ENCODE peak calls at places on chromosomes 7 and 10, in five cellular contexts. Y is tibial nerve, X is AG09309, S is mammary epithelial cell, P is AG04450. R is an unnamed sample.

GRCh38 chr10:88172159-88172558 is 308.7 kb downstream of the PTEN start:
- DNase-seq in X (no peak), S (no peak), Y (no peak), P (no peak), R (no peak)

GRCh38 chr10:25547391-25547790 is 372.6 kb downstream of the GPR158 start:
- DNase-seq in X (no peak), S (peak; percentile 12), P (no peak), Y (no peak), R (no peak)

GRCh38 chr10:78921906-78922305 is 146.9 kb upstream of the ZMIZ1 start:
- DNase-seq in P (no peak), S (no peak), Y (no peak), X (no peak), R (no peak)

GRCh38 chr10:87976101-87976743 is 112.8 kb downstream of the PTEN start:
- DNase-seq in S (peak; percentile 52), Y (no peak), X (no peak), P (no peak), R (no peak)

GRCh38 chr7:93719546-93719945 is 145.0 kb upstream of the CALCR start:
- DNase-seq in X (peak; percentile 80), Y (no peak), P (no peak), S (peak; percentile 58), R (no peak)

GRCh38 chr7:143247372-143247771 is 15.9 kb upstream of the GSTK1 start:
- DNase-seq in Y (no peak), P (no peak), X (no peak), S (no peak), R (no peak)

GRCh38 chr10:17354781-17355180 is 99.6 kb downstream of the ST8SIA6 start:
- DNase-seq in P (no peak), X (no peak), S (no peak), Y (no peak), R (no peak)

GRCh38 chr10:43885252-43885651 is 236.6 kb upstream of the ZNF32 start:
- DNase-seq in Y (no peak), X (no peak), S (no peak), P (no peak), R (no peak)

GRCh38 chr7:20513341-20513740 is 102.1 kb upstream of the ABCB5 start:
- DNase-seq in S (no peak), Y (no peak), X (no peak), P (no peak), R (no peak)

GRCh38 chr10:77532068-77532467 is 105.5 kb downstream of the KCNMA1 start:
- DNase-seq in Y (no peak), S (peak; percentile 63), X (no peak), P (peak; percentile 68), R (no peak)

GRCh38 chr10:3926675-3927525 is 141.9 kb upstream of the KLF6 start:
- DNase-seq in Y (no peak), X (peak; percentile 17), S (peak; percentile 48), P (no peak), R (no peak)

GRCh38 chr7:38025815-38026214 is 105.4 kb downstream of the EPDR1 start:
- DNase-seq in P (no peak), S (no peak), Y (no peak), X (no peak), R (no peak)

GRCh38 chr10:18066947-18067346 is 73.3 kb upstream of the CACNB2 start:
- DNase-seq in S (no peak), Y (no peak), X (no peak), P (no peak), R (no peak)

GRCh38 chr7:55571534-55572377 is 546 bp downstream of the VOPP1 start:
- DNase-seq in P (no peak), S (peak; percentile 45), X (no peak), Y (peak; percentile 17), R (peak; percentile 90)

GRCh38 chr7:133009426-133009825 is 72.5 kb downstream of the CHCHD3 start:
- DNase-seq in Y (no peak), P (no peak), X (no peak), S (no peak), R (no peak)

GRCh38 chr7:134532155-134533089 is 5.1 kb downstream of the AKR1B10 start:
- DNase-seq in P (no peak), Y (no peak), X (no peak), S (peak; percentile 77), R (no peak)

GRCh38 chr7:136687693-136688322 is 180.6 kb upstream of the CHRM2 start:
- DNase-seq in P (peak; percentile 3), S (peak; percentile 13), X (no peak), Y (no peak), R (peak; percentile 14)

GRCh38 chr10:21648040-21648439 is 114.0 kb downstream of the MLLT10 start:
- DNase-seq in P (no peak), X (no peak), S (no peak), Y (no peak), R (no peak)

GRCh38 chr7:64999165-65000004 is 7.1 kb downstream of the ERV3-1 start:
- DNase-seq in S (peak; percentile 67), X (peak; percentile 84), P (no peak), Y (no peak), R (no peak)

GRCh38 chr10:124545346-124545745 is 83.7 kb downstream of the LHPP start:
- DNase-seq in P (no peak), S (no peak), X (no peak), Y (no peak), R (peak; percentile 66)

GRCh38 chr7:6438427-6438826 is 9.3 kb downstream of the DAGLB start:
- DNase-seq in X (no peak), S (no peak), P (no peak), Y (no peak), R (no peak)

GRCh38 chr10:81018898-81019890 is 481.5 kb downstream of the SH2D4B start:
- DNase-seq in P (no peak), S (peak; percentile 34), X (peak; percentile 0), Y (no peak), R (peak; percentile 30)

GRCh38 chr7:83359108-83359507 is 196.4 kb upstream of the PCLO start:
- DNase-seq in S (no peak), P (no peak), X (no peak), Y (no peak), R (no peak)

GRCh38 chr7:50838675-50839377 is 56.1 kb upstream of the GRB10 start:
- DNase-seq in P (no peak), Y (no peak), S (no peak), X (peak; percentile 61), R (no peak)

GRCh38 chr10:123194056-123194455 is 39.9 kb downstream of the BUB3 start:
- DNase-seq in Y (no peak), P (no peak), S (no peak), X (no peak), R (no peak)

GRCh38 chr7:27627146-27627545 is 35.5 kb downstream of the HIBADH start:
- DNase-seq in P (no peak), S (no peak), Y (no peak), X (no peak), R (no peak)

GRCh38 chr7:139046143-139046542 is 10.3 kb upstream of the ZC3HAV1L start:
- DNase-seq in S (no peak), X (no peak), Y (no peak), P (no peak), R (peak; percentile 26)

GRCh38 chr10:21336476-21337170 is 188.9 kb downstream of the SKIDA1 start:
- DNase-seq in Y (no peak), S (peak; percentile 90), X (peak; percentile 74), P (peak; percentile 91), R (peak; percentile 61)

GRCh38 chr7:116501425-116502167 is 2.1 kb downstream of the CAV2 start:
- DNase-seq in S (peak; percentile 48), Y (no peak), P (no peak), X (no peak), R (no peak)
- H3K4me3 ChIP-seq in S (peak overlapping the region; percentile 59), Y (no peak overlapping the region), P (peak overlapping the region; percentile 89), X (peak overlapping the region; percentile 80), R (no peak overlapping the region)

GRCh38 chr10:89209718-89210117 is 2.6 kb upstream of the CH25H start:
- DNase-seq in S (no peak), P (no peak), Y (no peak), X (no peak), R (no peak)

GRCh38 chr10:89206402-89207180 is 526 bp downstream of the CH25H start:
- DNase-seq in Y (no peak), P (no peak), S (no peak), X (no peak), R (peak; percentile 53)

GRCh38 chr10:89210794-89211425 is 3.8 kb upstream of the CH25H start:
- DNase-seq in X (no peak), S (no peak), Y (no peak), P (no peak), R (no peak)

GRCh38 chr10:89207181-89207800 is at the start of gene CH25H:
- DNase-seq in X (no peak), P (no peak), Y (peak; percentile 67), S (peak; percentile 66), R (peak; percentile 67)

DNA sequence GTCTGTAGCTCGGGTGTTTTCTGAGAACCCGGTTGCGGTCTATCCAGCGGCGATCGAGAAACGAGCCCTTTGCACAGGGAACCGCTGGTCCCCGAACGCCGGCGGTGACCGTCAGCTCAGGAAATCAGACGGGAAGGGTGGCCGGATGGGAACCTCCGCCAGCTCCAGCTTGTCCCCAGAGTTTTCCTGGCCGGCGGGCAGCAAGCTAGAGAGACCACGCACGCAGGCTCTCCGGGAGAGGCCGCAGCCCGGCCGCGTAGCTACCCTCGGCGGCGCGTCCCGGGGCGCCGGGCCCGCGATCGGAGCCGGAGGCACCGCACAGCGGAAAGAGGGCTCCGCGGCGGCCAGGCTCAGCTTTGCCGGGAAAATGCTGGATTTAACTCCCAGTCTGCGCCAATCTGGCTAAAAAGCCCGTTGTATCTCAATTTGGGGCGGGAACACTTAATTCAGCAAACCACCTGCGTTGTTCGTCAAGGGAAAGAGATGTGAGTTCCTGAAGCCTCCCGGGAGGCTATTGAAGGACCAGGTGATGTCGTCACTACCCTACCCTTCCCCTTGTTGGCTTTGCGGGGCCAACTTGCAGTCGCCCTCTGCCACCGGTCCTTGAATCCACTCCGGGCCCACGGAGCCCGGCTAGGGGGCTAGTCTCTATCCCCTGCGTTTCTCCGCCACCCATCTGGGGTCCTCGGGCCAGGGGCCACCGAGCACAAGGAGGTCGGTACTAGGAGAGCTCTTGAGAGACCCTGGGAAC is 859 bp upstream of the CH25H start:
- DNase-seq in X (no peak), P (no peak), Y (no peak), S (no peak), R (peak; percentile 71)
- H3K4me3 ChIP-seq in X (peak overlapping the region; percentile 50), P (peak overlapping the region; percentile 61), Y (peak overlapping the region; percentile 55), S (peak overlapping the region; percentile 37), R (peak overlapping the region; percentile 42)

DNA sequence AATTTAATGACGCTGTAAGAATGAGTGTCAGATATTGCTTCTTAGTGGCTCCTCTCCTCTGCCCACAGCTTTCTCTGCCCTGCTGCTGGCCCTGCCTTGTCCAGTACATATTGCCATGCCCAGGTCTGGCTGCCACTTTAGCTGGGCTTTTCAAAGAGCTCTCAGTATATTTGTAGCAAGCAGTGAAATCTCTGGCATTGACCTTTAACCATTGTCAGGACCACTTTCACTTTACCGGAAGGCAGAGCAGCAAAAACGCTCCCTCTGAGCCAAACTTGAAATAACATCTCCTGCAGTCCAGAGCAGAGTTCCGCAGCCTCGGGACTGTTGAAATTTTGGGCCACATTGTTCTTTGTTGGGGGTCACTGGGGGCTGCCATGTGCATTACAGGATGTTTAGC is 13.8 kb downstream of the PDSS1 start:
- DNase-seq in S (no peak), X (no peak), P (no peak), Y (no peak), R (no peak)
- H3K4me3 ChIP-seq in S (no peak overlapping the region), X (no peak overlapping the region), P (no peak overlapping the region), Y (no peak overlapping the region), R (no peak overlapping the region)

DNA sequence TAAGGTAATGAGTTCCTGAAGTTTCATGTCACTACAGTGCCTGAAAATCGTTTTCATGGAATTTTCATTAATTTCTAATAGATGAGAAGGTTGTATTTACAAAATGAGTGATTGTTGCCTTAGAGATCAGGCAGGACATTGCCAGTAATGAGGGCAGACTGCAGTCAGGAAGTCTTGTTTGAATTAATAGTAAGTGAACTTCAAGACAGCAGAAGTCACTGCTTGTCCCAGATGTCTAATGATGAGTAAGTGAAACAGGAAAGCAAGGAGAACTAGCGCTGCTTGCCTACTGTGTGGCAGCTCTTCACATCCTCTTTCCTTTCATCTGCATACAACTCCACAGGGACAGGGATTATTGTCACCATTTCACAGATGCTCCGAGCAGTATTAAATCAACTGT is 237.4 kb downstream of the BAMBI start:
- DNase-seq in S (no peak), Y (no peak), P (no peak), X (no peak), R (no peak)
- H3K4me3 ChIP-seq in S (no peak overlapping the region), Y (no peak overlapping the region), P (no peak overlapping the region), X (no peak overlapping the region), R (no peak overlapping the region)

R was measured in H7.